ENCODE peak calls at places on chromosomes 13 and 19, in seven cellular contexts. T is NCI-H446, U is NCI-H748 treated with DMSO at 0.1 percent for 48 hours, Q is mesenteric fat pad, E is uterus, V is EH, S is amniotic stem cell. G is an unnamed sample.

GRCh38 chr13:45178349-45179142 is 22.3 kb downstream of the KCTD4 start:
- DNase-seq in U (no peak), Q (no peak), T (no peak), E (no peak), S (peak; percentile 29), V (peak; percentile 71), G (no peak)

GRCh38 chr13:102484329-102484728 is 82.5 kb upstream of the FGF14 start:
- DNase-seq in E (no peak), Q (no peak), V (peak; percentile 1), S (no peak), T (no peak), U (no peak), G (no peak)

GRCh38 chr19:41792513-41793413 is 3.6 kb upstream of the CEACAM3 start:
- DNase-seq in E (no peak), Q (no peak), V (peak; percentile 33), S (no peak), T (no peak), U (no peak), G (peak; percentile 84)

GRCh38 chr13:87677334-87678234 is 6.4 kb downstream of the SLITRK5 start:
- DNase-seq in U (peak; percentile 49), E (no peak), Q (no peak), T (no peak), V (no peak), S (no peak), G (peak; percentile 71)

GRCh38 chr19:40506099-40506498 is 39.3 kb downstream of the SPTBN4 start:
- DNase-seq in S (no peak), E (no peak), U (no peak), Q (no peak), T (no peak), V (no peak), G (no peak)

GRCh38 chr13:91540157-91540736 is 141.8 kb downstream of the GPC5 start:
- DNase-seq in Q (no peak), T (no peak), S (no peak), U (no peak), E (no peak), V (no peak), G (no peak)

GRCh38 chr19:17757125-17757524 is 5.8 kb downstream of the FCHO1 start:
- DNase-seq in T (peak; percentile 95), U (no peak), V (peak; percentile 65), S (no peak), E (peak; percentile 26), Q (no peak), G (no peak)

GRCh38 chr19:13597625-13598024 is 91.3 kb upstream of the CACNA1A start:
- DNase-seq in E (peak; percentile 33), U (peak; percentile 69), Q (no peak), T (peak; percentile 53), S (peak; percentile 30), V (peak; percentile 75), G (no peak)

GRCh38 chr13:99151516-99151915 is 49.1 kb upstream of the UBAC2 start:
- DNase-seq in E (no peak), S (no peak), U (no peak), Q (no peak), T (no peak), V (peak; percentile 77), G (no peak)